ENCODE peak calls at places on chromosomes 7 and 10, in seven cellular contexts. K, U, V, W, M, B and T are unnamed samples.

GRCh38 chr7:57651006-57651405 is 201.0 kb downstream of the ZNF716 start:
- DNase-seq in M (no peak), U (no peak), B (no peak), W (no peak), K (no peak), V (no peak), T (no peak)

GRCh38 chr10:125520968-125521367 is 162.0 kb downstream of the TEX36 start:
- DNase-seq in W (no peak), V (no peak), K (no peak), B (no peak), U (no peak), M (no peak), T (no peak)

GRCh38 chr10:118595598-118596425 is at the start of gene PRLHR:
- DNase-seq in M (no peak), W (no peak), V (no peak), U (no peak), K (no peak), B (peak), T (no peak)

GRCh38 chr7:89028319-89028718 is 232.8 kb upstream of the TEX47 start:
- DNase-seq in U (no peak), B (no peak), V (no peak), W (peak), K (no peak), M (no peak), T (no peak)

GRCh38 chr7:120052884-120053382 is 220.0 kb upstream of the KCND2 start:
- DNase-seq in K (no peak), B (no peak), U (no peak), M (peak), W (no peak), V (no peak), T (no peak)

GRCh38 chr10:90007226-90007625 is 305.8 kb downstream of the KIF20B start:
- DNase-seq in K (no peak), B (no peak), W (no peak), U (no peak), V (no peak), M (no peak), T (no peak)

GRCh38 chr7:34138483-34138882 is 233.1 kb downstream of the BMPER start:
- DNase-seq in U (no peak), V (no peak), W (no peak), M (no peak), K (no peak), B (no peak), T (no peak)

GRCh38 chr7:96224682-96225081 is 97.2 kb downstream of the SLC25A13 start:
- DNase-seq in V (no peak), U (no peak), K (no peak), W (no peak), B (no peak), M (no peak), T (no peak)

GRCh38 chr7:27514861-27515260 is 147.8 kb downstream of the HIBADH start:
- DNase-seq in M (no peak), V (no peak), K (no peak), U (no peak), B (no peak), W (no peak), T (no peak)

GRCh38 chr7:30717181-30717580 is 34.8 kb upstream of the INMT start:
- DNase-seq in W (peak), M (peak), U (no peak), K (no peak), B (no peak), V (no peak), T (no peak)

GRCh38 chr10:113073549-113074189 is 123.6 kb downstream of the TCF7L2 start:
- DNase-seq in W (peak), U (no peak), K (no peak), B (no peak), V (no peak), M (peak), T (no peak)

GRCh38 chr7:103766630-103767029 is 222.8 kb downstream of the RELN start:
- DNase-seq in M (no peak), U (no peak), W (no peak), B (no peak), K (no peak), V (no peak), T (no peak)

GRCh38 chr10:77836299-77836820 is 90.2 kb downstream of the DLG5 start:
- DNase-seq in W (no peak), B (peak), V (peak), M (no peak), K (peak), U (peak), T (peak)

GRCh38 chr10:43208147-43209063 is 58.5 kb downstream of the RASGEF1A start:
- DNase-seq in M (no peak), U (no peak), V (no peak), B (no peak), K (no peak), W (no peak), T (no peak)

GRCh38 chr7:17021205-17021604 is 139.4 kb upstream of the AGR3 start:
- DNase-seq in W (no peak), K (no peak), U (peak), B (no peak), M (no peak), V (no peak), T (no peak)

GRCh38 chr7:146961617-146962016 is 845.0 kb downstream of the CNTNAP2 start:
- DNase-seq in W (no peak), B (no peak), U (no peak), K (no peak), V (no peak), M (no peak), T (no peak)

GRCh38 chr7:66138994-66139752 is 24.5 kb downstream of the CRCP start:
- DNase-seq in V (no peak), U (no peak), W (no peak), M (no peak), K (no peak), B (no peak), T (no peak)

GRCh38 chr10:132406750-132407149 is 9.8 kb downstream of the PWWP2B start:
- DNase-seq in M (no peak), K (no peak), B (no peak), V (no peak), U (no peak), W (no peak), T (no peak)

GRCh38 chr10:101778151-101778780 is 2.4 kb upstream of the FGF8 start:
- DNase-seq in V (no peak), M (no peak), U (no peak), B (no peak), K (no peak), W (no peak), T (no peak)

GRCh38 chr10:30172663-30173062 is 113.3 kb upstream of the JCAD start:
- DNase-seq in M (no peak), K (no peak), W (no peak), B (no peak), V (no peak), U (no peak), T (no peak)

GRCh38 chr7:97372882-97373281 is 255.4 kb downstream of the SDHAF3 start:
- DNase-seq in B (no peak), U (no peak), W (no peak), K (no peak), V (no peak), M (no peak), T (no peak)

GRCh38 chr7:157117796-157118195 is 20.9 kb upstream of the UBE3C start:
- DNase-seq in V (no peak), B (no peak), M (no peak), K (no peak), U (no peak), W (no peak), T (no peak)

GRCh38 chr7:4602905-4603842 is 78.9 kb upstream of the FOXK1 start:
- DNase-seq in M (no peak), W (no peak), V (no peak), B (no peak), K (no peak), U (no peak), T (no peak)

GRCh38 chr10:42422911-42423310 is 215.5 kb downstream of the ZNF33B start:
- DNase-seq in M (no peak), V (no peak), K (no peak), B (no peak), W (no peak), U (no peak), T (no peak)

GRCh38 chr10:49283491-49283890 is 15.5 kb upstream of the C10orf71 start:
- DNase-seq in K (no peak), U (no peak), W (no peak), B (no peak), M (no peak), V (no peak), T (no peak)

GRCh38 chr10:125102821-125103220 is 57.5 kb downstream of the CTBP2 start:
- DNase-seq in W (peak), K (peak), U (no peak), V (no peak), B (no peak), M (no peak), T (no peak)